ENCODE peak calls at places on chromosomes 11 and 22, in nine cellular contexts. One of them, this sample, is unnamed.

GRCh38 chr22:35258144-35258988 is 1.1 kb downstream of the HMGXB4 start:
- DNase-seq in GM12878: no peak
- DNase-seq in GM12891: no peak
- DNase-seq in breast epithelium: no peak
- DNase-seq in transverse colon: peak
- DNase-seq in IMR-90: peak
- DNase-seq in prostate gland: peak
- DNase-seq in A549: peak
- DNase-seq in erythroblast: peak
- DNase-seq in this sample: no peak

GRCh38 chr22:26436903-26437515 is 7.9 kb downstream of the ASPHD2 start:
- DNase-seq in IMR-90: no peak
- DNase-seq in prostate gland: peak
- DNase-seq in erythroblast: no peak
- DNase-seq in A549: no peak
- DNase-seq in GM12878: no peak
- DNase-seq in breast epithelium: no peak
- DNase-seq in transverse colon: peak
- DNase-seq in GM12891: no peak
- DNase-seq in this sample: no peak

GRCh38 chr11:8375460-8375859 is 111.8 kb upstream of the LMO1 start:
- DNase-seq in prostate gland: no peak
- DNase-seq in breast epithelium: no peak
- DNase-seq in GM12878: no peak
- DNase-seq in IMR-90: no peak
- DNase-seq in transverse colon: no peak
- DNase-seq in A549: no peak
- DNase-seq in erythroblast: no peak
- DNase-seq in GM12891: no peak
- DNase-seq in this sample: no peak

GRCh38 chr22:39471421-39472141 is 14.8 kb downstream of the MGAT3 start:
- DNase-seq in erythroblast: peak
- DNase-seq in GM12891: no peak
- DNase-seq in GM12878: peak
- DNase-seq in transverse colon: peak
- DNase-seq in prostate gland: no peak
- DNase-seq in A549: no peak
- DNase-seq in breast epithelium: no peak
- DNase-seq in IMR-90: peak
- DNase-seq in this sample: peak

GRCh38 chr22:28883917-28884753 is 763 bp downstream of the ZNRF3 start:
- DNase-seq in IMR-90: peak
- DNase-seq in A549: peak
- DNase-seq in GM12891: peak
- DNase-seq in breast epithelium: no peak
- DNase-seq in prostate gland: peak
- DNase-seq in transverse colon: peak
- DNase-seq in erythroblast: peak
- DNase-seq in GM12878: no peak
- DNase-seq in this sample: peak

GRCh38 chr11:59944761-59945160 is 6.5 kb downstream of the OOSP1 start:
- DNase-seq in GM12878: no peak
- DNase-seq in A549: no peak
- DNase-seq in transverse colon: no peak
- DNase-seq in erythroblast: no peak
- DNase-seq in breast epithelium: no peak
- DNase-seq in GM12891: no peak
- DNase-seq in prostate gland: no peak
- DNase-seq in IMR-90: no peak
- DNase-seq in this sample: no peak

GRCh38 chr11:61860054-61860903 is 31.1 kb downstream of the FADS3 start:
- DNase-seq in breast epithelium: no peak
- DNase-seq in prostate gland: peak
- DNase-seq in GM12891: no peak
- DNase-seq in A549: peak
- DNase-seq in GM12878: no peak
- DNase-seq in erythroblast: no peak
- DNase-seq in IMR-90: no peak
- DNase-seq in transverse colon: peak
- DNase-seq in this sample: peak

GRCh38 chr22:32050678-32051515 is 7.8 kb downstream of the SLC5A1 start:
- DNase-seq in transverse colon: no peak
- DNase-seq in GM12878: peak
- DNase-seq in GM12891: no peak
- DNase-seq in A549: peak
- DNase-seq in erythroblast: peak
- DNase-seq in breast epithelium: no peak
- DNase-seq in prostate gland: peak
- DNase-seq in IMR-90: peak
- DNase-seq in this sample: peak

GRCh38 chr22:39282642-39283311 is 36.6 kb downstream of the RPL3 start:
- DNase-seq in GM12878: no peak
- DNase-seq in transverse colon: no peak
- DNase-seq in prostate gland: no peak
- DNase-seq in A549: no peak
- DNase-seq in erythroblast: no peak
- DNase-seq in breast epithelium: no peak
- DNase-seq in IMR-90: no peak
- DNase-seq in GM12891: no peak
- DNase-seq in this sample: no peak

GRCh38 chr11:129728571-129728970 is 87.1 kb upstream of the TMEM45B start:
- DNase-seq in GM12878: no peak
- DNase-seq in erythroblast: no peak
- DNase-seq in prostate gland: no peak
- DNase-seq in transverse colon: no peak
- DNase-seq in A549: no peak
- DNase-seq in breast epithelium: no peak
- DNase-seq in GM12891: no peak
- DNase-seq in IMR-90: no peak
- DNase-seq in this sample: no peak

GRCh38 chr11:61682093-61682732 is 2.0 kb downstream of the DAGLA start:
- DNase-seq in GM12891: no peak
- DNase-seq in breast epithelium: no peak
- DNase-seq in transverse colon: peak
- DNase-seq in A549: no peak
- DNase-seq in IMR-90: no peak
- DNase-seq in GM12878: no peak
- DNase-seq in erythroblast: no peak
- DNase-seq in prostate gland: no peak
- DNase-seq in this sample: peak

GRCh38 chr22:22748297-22748743 is 103.9 kb downstream of the GGTLC2 start:
- DNase-seq in GM12891: no peak
- DNase-seq in prostate gland: peak
- DNase-seq in GM12878: no peak
- DNase-seq in breast epithelium: no peak
- DNase-seq in IMR-90: peak
- DNase-seq in A549: peak
- DNase-seq in transverse colon: peak
- DNase-seq in erythroblast: peak
- DNase-seq in this sample: peak

GRCh38 chr11:50073113-50074105 is 40.7 kb downstream of the OR4C45 start:
- DNase-seq in GM12878: no peak
- DNase-seq in transverse colon: no peak
- DNase-seq in erythroblast: no peak
- DNase-seq in A549: no peak
- DNase-seq in IMR-90: no peak
- DNase-seq in breast epithelium: no peak
- DNase-seq in prostate gland: no peak
- DNase-seq in GM12891: no peak
- DNase-seq in this sample: no peak

GRCh38 chr11:6845383-6845782 is at the start of gene OR10A5:
- DNase-seq in erythroblast: no peak
- DNase-seq in GM12878: no peak
- DNase-seq in GM12891: no peak
- DNase-seq in A549: no peak
- DNase-seq in prostate gland: no peak
- DNase-seq in transverse colon: no peak
- DNase-seq in breast epithelium: no peak
- DNase-seq in IMR-90: no peak
- DNase-seq in this sample: no peak

GRCh38 chr11:60265373-60266214 is 14.9 kb upstream of the MS4A4A start:
- DNase-seq in erythroblast: peak
- DNase-seq in transverse colon: no peak
- DNase-seq in GM12891: no peak
- DNase-seq in GM12878: peak
- DNase-seq in IMR-90: peak
- DNase-seq in A549: peak
- DNase-seq in breast epithelium: no peak
- DNase-seq in prostate gland: peak
- DNase-seq in this sample: no peak

GRCh38 chr11:83002047-83002446 is 69.7 kb downstream of the RAB30 start:
- DNase-seq in transverse colon: no peak
- DNase-seq in GM12891: no peak
- DNase-seq in prostate gland: no peak
- DNase-seq in A549: no peak
- DNase-seq in GM12878: no peak
- DNase-seq in erythroblast: no peak
- DNase-seq in breast epithelium: no peak
- DNase-seq in IMR-90: no peak
- DNase-seq in this sample: no peak

GRCh38 chr11:10808553-10809372 is at the start of gene EIF4G2:
- DNase-seq in GM12891: peak
- DNase-seq in erythroblast: peak
- DNase-seq in GM12878: peak
- DNase-seq in transverse colon: peak
- DNase-seq in IMR-90: peak
- DNase-seq in breast epithelium: peak
- DNase-seq in A549: peak
- DNase-seq in prostate gland: peak
- DNase-seq in this sample: peak
- TF ChIP-seq POLR2A in GM12891: peak
- TF ChIP-seq POLR2A in erythroblast: peak
- TF ChIP-seq POLR2A in GM12878: peak
- TF ChIP-seq POLR2A in transverse colon: peak
- TF ChIP-seq POLR2A in IMR-90: peak
- TF ChIP-seq POLR2A in breast epithelium: peak
- TF ChIP-seq POLR2A in A549: peak
- TF ChIP-seq POLR2A in prostate gland: peak
- TF ChIP-seq POLR2A in this sample: peak

GRCh38 chr11:65720237-65720934 is at the start of gene RNASEH2C:
- DNase-seq in GM12891: peak
- DNase-seq in GM12878: peak
- DNase-seq in erythroblast: peak
- DNase-seq in A549: peak
- DNase-seq in prostate gland: peak
- DNase-seq in IMR-90: peak
- DNase-seq in transverse colon: peak
- DNase-seq in breast epithelium: peak
- DNase-seq in this sample: peak
- TF ChIP-seq POLR2A in GM12891: peak
- TF ChIP-seq POLR2A in GM12878: peak
- TF ChIP-seq POLR2A in erythroblast: peak
- TF ChIP-seq POLR2A in A549: peak
- TF ChIP-seq POLR2A in prostate gland: peak
- TF ChIP-seq POLR2A in IMR-90: peak
- TF ChIP-seq POLR2A in transverse colon: peak
- TF ChIP-seq POLR2A in breast epithelium: peak
- TF ChIP-seq POLR2A in this sample: peak

DNA sequence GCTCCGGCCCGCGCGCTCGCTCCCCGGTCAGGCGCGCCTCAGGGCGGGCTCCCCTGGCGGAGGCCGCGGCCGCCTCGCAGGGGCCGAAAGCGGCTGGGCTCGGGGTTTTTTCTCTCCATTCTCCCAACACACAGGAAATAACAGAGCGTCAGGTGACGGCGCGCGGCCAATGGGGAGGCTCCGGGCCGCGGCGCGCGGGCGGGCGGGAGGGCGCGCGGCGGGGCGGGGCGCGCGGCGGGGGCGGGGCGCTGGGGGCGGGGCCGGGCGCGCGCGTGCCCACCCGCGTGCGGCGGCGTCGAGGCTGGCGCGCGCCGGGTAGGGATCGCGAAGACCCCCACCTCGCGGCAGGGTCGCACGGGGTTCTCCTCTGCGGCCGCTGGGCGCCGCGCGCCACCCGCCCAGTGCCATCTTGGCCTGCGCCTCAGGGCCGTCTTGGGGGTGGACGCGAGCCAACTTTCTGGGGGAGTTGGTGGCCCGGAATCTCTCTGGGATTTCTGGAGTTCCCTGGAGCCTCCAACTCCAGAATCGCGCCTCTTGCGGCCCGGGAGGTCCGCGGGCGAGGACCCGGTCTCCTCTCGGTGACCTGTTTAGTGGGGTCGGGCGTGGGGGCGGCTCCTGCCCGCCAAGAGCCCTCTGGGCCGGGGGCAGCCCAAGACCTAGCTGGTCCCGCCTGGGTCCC is at the start of gene TCF20:
- DNase-seq in GM12891: peak
- DNase-seq in prostate gland: peak
- DNase-seq in breast epithelium: peak
- DNase-seq in transverse colon: peak
- DNase-seq in GM12878: no peak
- DNase-seq in IMR-90: peak
- DNase-seq in erythroblast: peak
- DNase-seq in A549: peak
- DNase-seq in this sample: peak
- TF ChIP-seq POLR2A in GM12891: peak
- TF ChIP-seq POLR2A in prostate gland: no peak
- TF ChIP-seq POLR2A in breast epithelium: no peak
- TF ChIP-seq POLR2A in transverse colon: no peak
- TF ChIP-seq POLR2A in GM12878: peak
- TF ChIP-seq POLR2A in IMR-90: no peak
- TF ChIP-seq POLR2A in erythroblast: no peak
- TF ChIP-seq POLR2A in A549: peak
- TF ChIP-seq POLR2A in this sample: no peak

DNA sequence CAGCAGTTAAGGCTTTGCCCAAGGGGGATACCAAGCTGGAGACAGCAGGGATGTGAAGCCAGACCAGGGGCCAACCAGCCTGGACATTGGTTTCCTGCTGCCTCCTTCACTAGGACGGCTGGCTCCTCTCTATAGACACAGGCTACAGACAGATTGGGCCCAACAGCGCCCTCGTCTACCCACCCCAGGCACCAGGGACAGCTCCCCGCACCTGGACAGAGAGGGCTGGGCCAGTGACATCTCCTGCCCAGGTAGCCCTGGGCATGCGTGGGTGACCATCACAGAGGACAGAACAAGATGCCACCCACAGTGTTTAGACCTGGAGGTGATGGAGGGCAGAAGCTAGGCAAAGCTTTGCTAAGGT is 1.2 kb downstream of the DKK3 start:
- DNase-seq in erythroblast: no peak
- DNase-seq in A549: no peak
- DNase-seq in breast epithelium: no peak
- DNase-seq in GM12891: no peak
- DNase-seq in prostate gland: no peak
- DNase-seq in transverse colon: no peak
- DNase-seq in GM12878: no peak
- DNase-seq in IMR-90: no peak
- DNase-seq in this sample: no peak
- TF ChIP-seq POLR2A in erythroblast: no peak
- TF ChIP-seq POLR2A in A549: no peak
- TF ChIP-seq POLR2A in breast epithelium: no peak
- TF ChIP-seq POLR2A in GM12891: no peak
- TF ChIP-seq POLR2A in prostate gland: no peak
- TF ChIP-seq POLR2A in transverse colon: no peak
- TF ChIP-seq POLR2A in GM12878: no peak
- TF ChIP-seq POLR2A in IMR-90: no peak
- TF ChIP-seq POLR2A in this sample: no peak

GRCh38 chr11:96155627-96156378 is 187.2 kb downstream of the MAML2 start:
- DNase-seq in breast epithelium: no peak
- DNase-seq in A549: peak
- DNase-seq in GM12891: no peak
- DNase-seq in prostate gland: peak
- DNase-seq in IMR-90: peak
- DNase-seq in GM12878: peak
- DNase-seq in erythroblast: peak
- DNase-seq in transverse colon: peak
- DNase-seq in this sample: peak
- TF ChIP-seq POLR2A in breast epithelium: no peak
- TF ChIP-seq POLR2A in A549: no peak
- TF ChIP-seq POLR2A in GM12891: no peak
- TF ChIP-seq POLR2A in prostate gland: no peak
- TF ChIP-seq POLR2A in IMR-90: peak
- TF ChIP-seq POLR2A in GM12878: no peak
- TF ChIP-seq POLR2A in erythroblast: no peak
- TF ChIP-seq POLR2A in transverse colon: no peak
- TF ChIP-seq POLR2A in this sample: no peak

GRCh38 chr11:68212421-68213134 is 518 bp downstream of the KMT5B start:
- DNase-seq in GM12891: peak
- DNase-seq in breast epithelium: peak
- DNase-seq in prostate gland: peak
- DNase-seq in IMR-90: peak
- DNase-seq in erythroblast: peak
- DNase-seq in A549: peak
- DNase-seq in transverse colon: peak
- DNase-seq in GM12878: no peak
- DNase-seq in this sample: peak
- TF ChIP-seq POLR2A in GM12891: no peak
- TF ChIP-seq POLR2A in breast epithelium: no peak
- TF ChIP-seq POLR2A in prostate gland: peak
- TF ChIP-seq POLR2A in IMR-90: no peak
- TF ChIP-seq POLR2A in erythroblast: peak
- TF ChIP-seq POLR2A in A549: peak
- TF ChIP-seq POLR2A in transverse colon: peak
- TF ChIP-seq POLR2A in GM12878: no peak
- TF ChIP-seq POLR2A in this sample: no peak